ENCODE peak calls at places on chromosomes 1 and 21, in eight cellular contexts. P is Panc1; T is PC-3; L is ovary; U is esophagus squamous epithelium; E is left ventricle myocardium inferior; R is sigmoid colon; V is CD8-positive, alpha-beta T cell. N is an unnamed sample.

GRCh38 chr1:174556392-174556791 is 108.6 kb downstream of the GPR52 start:
- DNase-seq in P (no peak), T (no peak), L (no peak), U (no peak), E (no peak), R (no peak), V (no peak), N (no peak)

GRCh38 chr1:212595229-212595628 is 13.3 kb upstream of the ATF3 start:
- DNase-seq in P (no peak), T (no peak), L (no peak), U (no peak), E (no peak), R (no peak), V (no peak), N (no peak)

GRCh38 chr1:2502210-2502609 is 24.2 kb downstream of the PANK4 start:
- DNase-seq in P (no peak), T (no peak), L (no peak), U (no peak), E (no peak), R (no peak), V (no peak), N (no peak)

GRCh38 chr1:87851490-87851889 is 522.8 kb downstream of the LMO4 start:
- DNase-seq in P (no peak), T (no peak), L (no peak), U (no peak), E (no peak), R (no peak), V (no peak), N (no peak)

GRCh38 chr1:182357177-182357576 is 34.4 kb downstream of the GLUL start:
- DNase-seq in P (no peak), T (no peak), L (no peak), U (no peak), E (no peak), R (no peak), V (no peak), N (no peak)

GRCh38 chr1:84600796-84601195 is 26.6 kb upstream of the CTBS start:
- DNase-seq in P (no peak), T (no peak), L (no peak), U (no peak), E (no peak), R (no peak), V (no peak), N (no peak)

GRCh38 chr1:79006564-79006963 is at the start of gene ADGRL4:
- DNase-seq in P (no peak), T (no peak), L (no peak), U (no peak), E (peak; percentile 50), R (no peak), V (no peak), N (no peak)

GRCh38 chr1:180269848-180270766 is 40.0 kb downstream of the LHX4 start:
- DNase-seq in P (no peak), T (peak; percentile 52), L (no peak), U (no peak), E (no peak), R (peak; percentile 73), V (no peak), N (peak; percentile 62)

GRCh38 chr21:26982767-26983166 is 15.9 kb upstream of the ADAMTS5 start:
- DNase-seq in P (no peak), T (peak; percentile 75), L (no peak), U (no peak), E (no peak), R (no peak), V (no peak), N (no peak)

GRCh38 chr1:113874017-113874879 is 2.7 kb upstream of the PTPN22 start:
- DNase-seq in P (no peak), T (peak; percentile 61), L (no peak), U (no peak), E (no peak), R (no peak), V (no peak), N (no peak)

GRCh38 chr1:16146888-16147614 is 8.8 kb downstream of the EPHA2 start:
- DNase-seq in P (no peak), T (peak; percentile 68), L (no peak), U (no peak), E (no peak), R (no peak), V (no peak), N (no peak)

GRCh38 chr1:16147615-16147926 is 8.3 kb downstream of the EPHA2 start:
- DNase-seq in P (no peak), T (no peak), L (no peak), U (no peak), E (no peak), R (no peak), V (no peak), N (no peak)

GRCh38 chr1:16144325-16145029 is 11.4 kb downstream of the EPHA2 start:
- DNase-seq in P (no peak), T (no peak), L (no peak), U (no peak), E (no peak), R (no peak), V (no peak), N (no peak)

GRCh38 chr1:16145030-16145987 is 10.6 kb downstream of the EPHA2 start:
- DNase-seq in P (peak; percentile 85), T (peak; percentile 97), L (peak; percentile 71), U (no peak), E (peak; percentile 90), R (peak; percentile 87), V (no peak), N (peak; percentile 87)

DNA sequence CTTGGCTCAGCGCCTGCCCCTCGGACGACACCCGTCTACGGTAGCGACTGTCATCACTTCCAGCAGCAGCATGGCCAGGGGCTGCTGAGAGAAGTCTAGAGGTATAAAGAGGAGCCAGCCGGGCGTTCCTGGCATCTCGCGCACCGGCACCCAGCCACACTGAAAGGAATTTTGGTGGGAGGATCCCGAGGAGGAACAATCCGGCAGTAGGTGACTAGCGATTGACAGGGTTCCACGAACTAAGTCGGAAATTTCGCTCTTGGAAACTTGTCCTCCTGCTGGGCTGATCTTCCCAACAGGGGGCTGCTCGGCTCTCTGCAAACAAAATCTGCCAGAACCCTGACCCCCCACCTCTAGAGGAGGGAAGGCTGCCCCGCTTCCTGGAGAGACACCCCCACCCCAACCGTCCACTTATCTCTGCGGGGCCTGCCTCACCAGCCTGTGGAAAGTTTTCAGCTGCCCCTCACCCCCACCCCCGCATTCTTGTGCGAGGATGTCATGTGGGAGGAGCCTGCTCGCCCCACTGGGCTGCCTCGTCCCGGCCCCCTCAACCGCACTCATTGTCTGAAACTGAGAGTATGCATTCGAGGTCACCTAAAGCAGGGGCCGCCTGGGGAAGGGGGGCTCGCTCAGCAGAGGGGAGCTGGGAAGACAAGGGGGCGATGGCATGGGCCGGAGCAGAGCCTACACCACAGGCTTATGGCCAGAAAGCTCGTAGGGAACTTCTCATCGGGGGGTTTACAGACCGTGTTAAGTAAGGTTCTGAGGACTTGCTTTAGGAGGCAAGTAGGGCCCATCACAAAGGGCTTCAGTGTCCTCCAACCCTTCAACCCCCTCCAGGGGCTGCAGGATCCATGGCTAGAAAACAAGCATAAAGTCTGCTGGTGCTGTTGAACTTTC is 9.6 kb downstream of the EPHA2 start:
- DNase-seq in P (no peak), T (peak; percentile 89), L (peak; percentile 87), U (no peak), E (peak; percentile 86), R (peak; percentile 89), V (no peak), N (peak; percentile 86)
- H3K4me3 ChIP-seq in P (peak overlapping the region; percentile 48), T (peak overlapping the region; percentile 83), L (peak overlapping the region; percentile 25), U (peak overlapping the region; percentile 34), E (peak overlapping the region; percentile 56), R (no peak overlapping the region), V (no peak overlapping the region), N (peak overlapping the region; percentile 67)

GRCh38 chr1:42162181-42162580 is 2.4 kb downstream of the GUCA2A start:
- DNase-seq in P (no peak), T (no peak), L (no peak), U (no peak), E (no peak), R (peak; percentile 38), V (no peak), N (no peak)
- H3K27ac ChIP-seq in P (no peak overlapping the region), T (no peak overlapping the region), L (no peak overlapping the region), U (no peak overlapping the region), E (no peak overlapping the region), R (no peak overlapping the region), V (no peak overlapping the region), N (no peak overlapping the region)

GRCh38 chr1:154961497-154962237 is at the start of gene PYGO2:
- DNase-seq in P (no peak), T (peak; percentile 80), L (peak; percentile 77), U (no peak), E (peak; percentile 83), R (peak; percentile 88), V (peak; percentile 79), N (peak; percentile 90)
- TF ChIP-seq CTCF in P (peak; percentile 91), T (peak; percentile 78), L (peak; percentile 96), U (peak; percentile 65), E (peak; percentile 71), R (no peak), V (peak; percentile 69), N (peak; percentile 35)

DNA sequence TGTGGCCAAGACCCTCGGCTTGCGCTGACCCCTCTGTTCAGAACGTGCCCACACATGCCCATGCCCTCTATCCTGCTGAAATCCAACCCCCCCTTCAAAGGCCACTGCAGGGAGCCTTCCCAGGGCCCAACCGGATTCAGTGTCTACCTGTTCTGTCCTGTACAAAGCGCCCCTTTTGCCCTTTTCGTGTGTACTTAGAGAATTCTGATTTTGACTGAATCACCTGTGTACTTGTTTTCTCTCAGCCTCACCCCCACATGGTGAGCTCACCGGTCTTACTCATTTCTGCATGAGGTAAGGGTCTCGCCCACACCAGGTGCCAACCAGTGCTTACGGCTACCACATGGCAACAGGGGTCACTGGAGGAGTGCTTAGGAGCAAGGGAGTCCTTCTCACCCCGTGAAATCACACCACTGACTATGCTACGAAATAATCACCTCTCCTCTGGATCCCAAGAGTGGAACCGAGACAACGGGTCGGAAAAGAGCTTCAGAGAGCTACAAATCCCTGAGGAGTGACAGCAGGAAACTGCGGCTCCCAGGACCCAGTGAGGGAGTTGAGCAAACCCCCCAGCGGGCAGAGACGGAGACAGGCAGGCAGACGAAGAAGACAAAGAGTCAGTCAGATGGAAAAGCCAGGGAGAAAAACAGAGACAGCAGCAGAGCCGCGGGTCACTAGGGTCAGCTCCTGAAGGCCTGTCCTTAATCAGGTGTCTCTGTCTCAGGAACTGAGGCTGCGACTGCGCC is 2.1 kb upstream of the S100A2 start:
- DNase-seq in P (peak; percentile 69), T (peak; percentile 98), L (no peak), U (no peak), E (no peak), R (no peak), V (no peak), N (no peak)
- H3K4me3 ChIP-seq in P (peak overlapping the region; percentile 43), T (peak overlapping the region; percentile 37), L (peak overlapping the region; percentile 19), U (peak overlapping the region; percentile 28), E (peak overlapping the region; percentile 51), R (peak overlapping the region; percentile 3), V (no peak overlapping the region), N (peak overlapping the region; percentile 59)

DNA sequence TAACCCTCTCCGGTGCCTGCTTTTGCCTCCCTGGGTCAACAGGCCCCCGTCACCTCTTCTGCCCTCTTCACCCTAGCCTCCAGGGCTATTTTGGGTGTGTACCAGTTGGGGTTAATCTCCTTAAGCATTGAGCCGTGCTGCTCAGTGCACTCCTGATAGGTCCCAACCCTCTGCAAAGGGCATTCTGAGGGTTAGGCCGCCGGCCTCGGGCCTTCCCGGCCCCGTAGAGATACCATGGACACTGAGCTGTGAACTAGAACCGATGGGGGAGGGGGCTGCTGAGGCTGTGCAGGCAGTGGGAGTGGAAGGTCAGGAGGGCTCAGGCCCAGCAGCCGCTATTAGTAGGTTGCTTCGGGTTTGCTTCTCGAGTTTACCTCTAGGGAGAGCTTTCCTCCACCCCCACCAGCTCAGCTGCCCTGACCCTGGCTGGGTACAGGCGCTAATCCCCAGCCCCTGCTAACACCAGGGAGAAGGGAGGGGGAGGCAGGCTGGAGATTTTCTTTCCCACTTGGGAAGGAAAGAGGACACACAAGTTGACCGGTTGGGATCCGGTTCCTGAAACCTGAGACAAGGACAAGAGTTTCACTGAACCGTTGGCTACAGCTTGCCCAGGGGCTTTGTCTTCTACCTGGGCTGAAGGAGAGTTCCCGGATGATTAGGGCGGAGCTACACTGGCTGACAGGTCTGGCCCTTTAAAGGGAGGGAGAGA is 4.8 kb downstream of the LMOD1 start:
- DNase-seq in P (no peak), T (no peak), L (no peak), U (no peak), E (no peak), R (no peak), V (no peak), N (no peak)
- H3K27ac ChIP-seq in P (no peak overlapping the region), T (no peak overlapping the region), L (peak overlapping the region; percentile 26), U (peak overlapping the region; percentile 83), E (peak overlapping the region; percentile 69), R (peak overlapping the region; percentile 98), V (no peak overlapping the region), N (peak overlapping the region; percentile 83)

N was measured in coronary artery.